ENCODE peak calls at places on chromosomes 7 and 10, in seven cellular contexts. O, R, D, G, P, J and H are unnamed samples.
A peak's percentile ranks its signal among the peaks of the same experiment; 100 is the strongest.

GRCh38 chr7:155219947-155220769 is 77.5 kb upstream of the INSIG1 start:
- DNase-seq in D (no peak), J (no peak), R (no peak), G (no peak), P (peak; percentile 40), O (no peak), H (no peak)

GRCh38 chr10:60572511-60573194 is 183.0 kb upstream of the ANK3 start:
- DNase-seq in O (peak; percentile 61), P (no peak), J (peak; percentile 51), R (no peak), G (peak; percentile 33), D (peak; percentile 78), H (no peak)

GRCh38 chr10:114767589-114768393 is 53.8 kb upstream of the FHIP2A start:
- DNase-seq in G (peak; percentile 64), O (peak; percentile 19), J (peak; percentile 27), D (no peak), R (no peak), P (peak; percentile 80), H (no peak)

GRCh38 chr10:4947039-4947634 is 16.1 kb upstream of the AKR1C1 start:
- DNase-seq in R (no peak), O (no peak), D (peak; percentile 30), P (no peak), J (no peak), G (no peak), H (no peak)

GRCh38 chr7:126578338-126578737 is 674.4 kb downstream of the GRM8 start:
- DNase-seq in R (no peak), P (no peak), O (no peak), J (peak; percentile 5), G (no peak), D (no peak), H (no peak)

GRCh38 chr7:19392246-19392645 is 247.0 kb upstream of the FERD3L start:
- DNase-seq in R (no peak), P (no peak), G (no peak), J (no peak), D (peak; percentile 91), O (peak; percentile 64), H (no peak)

GRCh38 chr7:133295484-133295883 is 42.6 kb downstream of the EXOC4 start:
- DNase-seq in J (no peak), R (no peak), D (no peak), G (no peak), P (no peak), O (no peak), H (no peak)

GRCh38 chr7:55158541-55158940 is 139.7 kb downstream of the EGFR start:
- DNase-seq in J (no peak), G (no peak), D (peak; percentile 77), R (no peak), P (no peak), O (peak; percentile 27), H (no peak)

GRCh38 chr7:17144313-17144712 is 154.1 kb upstream of the AHR start:
- DNase-seq in R (no peak), J (no peak), O (peak; percentile 78), P (no peak), D (peak; percentile 32), G (no peak), H (peak; percentile 20)

GRCh38 chr10:22321831-22322662 is 1.1 kb downstream of the BMI1 start:
- DNase-seq in P (peak; percentile 60), D (no peak), J (no peak), G (peak; percentile 44), R (no peak), O (peak; percentile 23), H (peak; percentile 26)

GRCh38 chr7:151201751-151202150 is 8.5 kb downstream of the H2BK1 start:
- DNase-seq in P (no peak), D (no peak), O (no peak), J (no peak), R (no peak), G (no peak), H (no peak)

GRCh38 chr7:1758417-1758858 is 88.4 kb downstream of the ELFN1 start:
- DNase-seq in P (no peak), D (no peak), J (peak; percentile 60), G (peak; percentile 26), O (peak; percentile 11), R (peak; percentile 29), H (no peak)

DNA sequence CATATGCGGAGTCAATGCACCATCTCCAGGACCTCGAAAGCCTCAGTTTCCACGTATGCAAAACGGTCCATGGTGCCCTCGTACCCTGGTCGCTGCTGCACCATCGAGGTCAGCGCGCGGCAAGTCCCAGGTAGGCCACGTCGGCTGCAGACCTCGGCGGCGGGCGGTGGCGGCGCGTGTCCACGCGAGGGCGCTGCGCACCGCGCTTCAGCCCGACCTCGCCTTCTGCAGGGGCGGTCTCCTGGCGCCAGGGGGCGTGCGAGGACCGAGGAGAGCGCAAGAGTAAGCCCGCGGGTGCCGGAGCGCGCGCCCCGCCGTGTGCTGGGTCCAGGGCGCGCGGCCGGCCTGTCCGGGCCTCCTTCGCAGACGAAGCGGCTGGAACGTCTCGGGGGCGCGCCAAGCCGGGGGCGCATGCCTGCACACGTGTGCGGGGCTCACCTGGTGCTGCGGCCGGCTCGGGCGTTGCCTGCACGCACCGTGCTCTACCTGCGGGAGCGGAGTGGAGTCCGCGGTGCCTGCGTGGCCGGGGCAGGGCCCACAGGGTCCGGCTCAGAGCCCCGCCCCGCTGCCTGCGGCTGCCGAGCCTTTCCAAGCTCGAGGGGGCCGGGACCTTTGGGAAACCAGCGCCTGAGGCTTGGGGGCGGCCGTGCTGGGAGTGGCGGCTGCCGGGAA is 54.0 kb downstream of the GLRX3 start:
- DNase-seq in J (peak; percentile 88), R (peak; percentile 85), G (peak; percentile 92), P (peak; percentile 94), O (peak; percentile 74), D (peak; percentile 87), H (peak; percentile 91)
- TF ChIP-seq CTCF in J (peak; percentile 80), R (peak; percentile 100), G (peak; percentile 100), P (peak; percentile 98), O (peak; percentile 94), D (peak; percentile 89), H (peak; percentile 100)

DNA sequence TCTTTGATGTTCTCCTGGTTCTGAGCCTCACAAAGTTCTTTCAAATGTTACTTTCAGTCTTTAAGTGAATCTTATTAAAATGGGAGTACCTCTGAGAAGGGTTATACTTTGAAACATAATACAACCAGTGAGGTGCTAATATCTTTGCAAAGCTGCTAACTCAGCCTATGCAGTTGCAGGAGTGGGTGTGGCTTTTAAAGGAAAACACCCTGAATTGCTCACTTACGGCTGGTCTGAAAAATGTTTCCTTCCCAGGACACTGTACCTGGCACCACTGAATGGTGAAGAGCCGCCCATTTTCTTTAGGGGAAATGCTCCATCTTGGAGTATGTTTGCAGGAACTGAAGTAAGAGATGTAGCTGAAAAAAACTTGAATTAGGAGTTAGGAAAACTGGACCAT is 130.9 kb downstream of the CHN2 start:
- DNase-seq in D (no peak), O (no peak), P (no peak), R (no peak), J (no peak), G (no peak), H (no peak)
- TF ChIP-seq CTCF in D (no peak), O (no peak), P (no peak), R (no peak), J (no peak), G (no peak), H (no peak)

GRCh38 chr7:99363286-99363685 is 11.2 kb upstream of the ARPC1B start:
- DNase-seq in D (no peak), R (no peak), P (no peak), J (no peak), O (no peak), G (no peak), H (no peak)

GRCh38 chr7:99362801-99363200 is 11.7 kb upstream of the ARPC1B start:
- DNase-seq in J (no peak), O (no peak), D (peak; percentile 60), R (no peak), G (no peak), P (no peak), H (no peak)

GRCh38 chr7:99368750-99369389 is 5.7 kb upstream of the ARPC1B start:
- DNase-seq in G (no peak), D (no peak), P (no peak), O (no peak), J (no peak), R (no peak), H (no peak)

GRCh38 chr7:99366646-99367045 is 7.9 kb upstream of the ARPC1B start:
- DNase-seq in R (no peak), J (no peak), O (no peak), G (no peak), D (no peak), P (no peak), H (no peak)

DNA sequence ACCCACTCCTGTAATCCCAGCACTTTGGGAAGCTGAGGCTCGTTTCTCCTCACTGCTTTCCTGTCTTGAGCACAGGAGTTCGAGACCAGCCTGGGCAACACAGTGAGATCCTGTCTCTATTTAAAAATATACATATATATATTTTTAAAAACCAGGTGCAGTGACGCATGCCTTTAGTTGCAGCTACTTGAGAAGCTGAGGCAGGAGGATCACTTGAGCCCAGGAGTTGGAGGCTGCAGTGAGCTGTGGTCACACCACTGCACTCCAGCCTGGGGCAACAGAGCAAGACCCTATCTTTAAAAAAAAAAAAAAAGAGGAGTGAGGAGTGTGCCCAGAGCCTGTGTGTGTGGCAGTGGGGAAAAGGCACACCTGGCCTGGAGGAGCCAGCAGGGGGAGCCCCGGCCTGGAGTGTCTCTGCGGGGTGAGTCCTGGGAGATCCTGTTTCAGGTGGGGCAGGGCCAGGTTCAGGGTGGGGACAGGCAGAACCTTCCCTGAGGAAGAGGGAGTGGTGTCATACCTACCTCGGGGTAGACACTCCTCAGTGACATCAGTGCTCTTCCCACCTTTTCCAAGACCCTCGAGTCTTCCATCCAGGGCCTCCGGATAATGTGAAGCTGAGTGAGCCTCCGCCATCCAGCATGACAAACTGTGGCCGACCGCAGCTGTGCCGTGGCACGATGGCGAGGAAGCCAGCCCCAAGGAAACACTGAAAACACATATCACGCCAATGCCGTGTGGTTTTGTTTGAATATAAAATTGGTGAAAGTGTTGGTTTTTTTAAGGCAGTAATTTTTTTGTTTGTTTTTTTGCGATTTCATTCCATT is 9.0 kb upstream of the ARPC1B start:
- DNase-seq in G (peak; percentile 58), D (no peak), P (peak; percentile 83), J (peak; percentile 55), R (peak; percentile 67), O (peak; percentile 41), H (peak; percentile 55)
- TF ChIP-seq CTCF in G (peak; percentile 8), D (peak; percentile 74), P (peak; percentile 34), J (peak; percentile 60), R (peak; percentile 76), O (peak; percentile 81), H (peak; percentile 52)

DNA sequence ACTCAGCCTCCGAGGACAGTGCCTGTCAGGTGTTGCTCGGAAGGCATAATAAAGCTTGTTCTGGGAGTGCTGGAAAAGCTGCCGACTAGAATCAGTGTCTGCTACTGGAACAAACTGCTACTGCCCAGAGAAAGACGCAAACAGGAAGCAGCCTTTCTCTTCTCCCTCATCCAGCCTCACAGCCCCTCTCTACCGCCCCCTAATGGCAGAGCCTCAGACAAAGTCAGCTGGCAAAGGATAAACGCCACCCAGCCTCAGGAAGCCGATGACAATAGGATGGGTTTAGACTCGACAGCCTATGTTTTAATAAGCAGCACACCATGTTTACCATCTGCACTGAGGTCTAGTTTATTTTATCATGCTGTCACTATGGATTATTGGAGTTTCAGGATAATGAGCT is 169.5 kb upstream of the LYZL1 start:
- DNase-seq in O (no peak), G (peak; percentile 31), R (no peak), P (no peak), J (peak; percentile 55), D (no peak), H (no peak)
- TF ChIP-seq CTCF in O (peak; percentile 30), G (no peak), R (no peak), P (no peak), J (peak; percentile 55), D (peak; percentile 50), H (no peak)